ENCODE peak calls at places on chromosomes 4 and X, in eight cellular contexts. One of them, this sample, is unnamed.
A peak's percentile ranks its signal among the peaks of the same experiment; 100 is the strongest.

GRCh38 chr4:135186002-135186401 is 984.4 kb upstream of the PABPC4L start:
- DNase-seq in tibial artery: no peak
- DNase-seq in spleen: no peak
- DNase-seq in GM23248: no peak
- DNase-seq in fibroblast of lung: no peak
- DNase-seq in upper lobe of right lung: no peak
- DNase-seq in SK-N-SH: no peak
- DNase-seq in cardiac muscle cell: no peak
- DNase-seq in this sample: no peak

GRCh38 chr4:172142331-172142738 is 329.1 kb downstream of the GALNTL6 start:
- DNase-seq in SK-N-SH: no peak
- DNase-seq in upper lobe of right lung: no peak
- DNase-seq in cardiac muscle cell: no peak
- DNase-seq in spleen: no peak
- DNase-seq in tibial artery: no peak
- DNase-seq in GM23248: peak; percentile 63
- DNase-seq in fibroblast of lung: peak; percentile 26
- DNase-seq in this sample: no peak

GRCh38 chr4:6337331-6337935 is 67.8 kb downstream of the WFS1 start:
- DNase-seq in spleen: peak; percentile 67
- DNase-seq in tibial artery: no peak
- DNase-seq in GM23248: no peak
- DNase-seq in fibroblast of lung: no peak
- DNase-seq in upper lobe of right lung: no peak
- DNase-seq in cardiac muscle cell: no peak
- DNase-seq in SK-N-SH: no peak
- DNase-seq in this sample: no peak

GRCh38 chr4:77095101-77095826 is 19.5 kb upstream of the CCNI start:
- DNase-seq in upper lobe of right lung: peak; percentile 83
- DNase-seq in tibial artery: peak; percentile 85
- DNase-seq in spleen: peak; percentile 93
- DNase-seq in fibroblast of lung: peak; percentile 63
- DNase-seq in cardiac muscle cell: peak; percentile 81
- DNase-seq in SK-N-SH: peak; percentile 71
- DNase-seq in GM23248: peak; percentile 80
- DNase-seq in this sample: peak; percentile 90

GRCh38 chrX:26373829-26374228 is 157.9 kb downstream of the MAGEB5 start:
- DNase-seq in GM23248: no peak
- DNase-seq in upper lobe of right lung: no peak
- DNase-seq in tibial artery: no peak
- DNase-seq in cardiac muscle cell: no peak
- DNase-seq in spleen: no peak
- DNase-seq in SK-N-SH: no peak
- DNase-seq in fibroblast of lung: no peak
- DNase-seq in this sample: no peak

GRCh38 chrX:22202251-22202650 is 70.5 kb upstream of the CBLL2 start:
- DNase-seq in cardiac muscle cell: no peak
- DNase-seq in upper lobe of right lung: no peak
- DNase-seq in spleen: no peak
- DNase-seq in tibial artery: no peak
- DNase-seq in GM23248: no peak
- DNase-seq in SK-N-SH: no peak
- DNase-seq in fibroblast of lung: no peak
- DNase-seq in this sample: no peak

GRCh38 chrX:75273483-75273882 is 402 bp upstream of the UPRT start:
- DNase-seq in upper lobe of right lung: no peak
- DNase-seq in cardiac muscle cell: no peak
- DNase-seq in GM23248: no peak
- DNase-seq in SK-N-SH: no peak
- DNase-seq in tibial artery: no peak
- DNase-seq in fibroblast of lung: no peak
- DNase-seq in spleen: no peak
- DNase-seq in this sample: no peak

GRCh38 chr4:2685541-2685940 is 70.6 kb downstream of the TNIP2 start:
- DNase-seq in upper lobe of right lung: no peak
- DNase-seq in SK-N-SH: no peak
- DNase-seq in fibroblast of lung: peak; percentile 35
- DNase-seq in spleen: no peak
- DNase-seq in tibial artery: no peak
- DNase-seq in GM23248: peak; percentile 75
- DNase-seq in cardiac muscle cell: no peak
- DNase-seq in this sample: no peak

GRCh38 chrX:42176790-42177189 is 253.4 kb upstream of the CASK start:
- DNase-seq in fibroblast of lung: no peak
- DNase-seq in spleen: no peak
- DNase-seq in SK-N-SH: no peak
- DNase-seq in upper lobe of right lung: no peak
- DNase-seq in GM23248: no peak
- DNase-seq in cardiac muscle cell: no peak
- DNase-seq in tibial artery: no peak
- DNase-seq in this sample: no peak

GRCh38 chrX:40205471-40205870 is 107.7 kb upstream of the BCOR start:
- DNase-seq in cardiac muscle cell: no peak
- DNase-seq in GM23248: no peak
- DNase-seq in upper lobe of right lung: no peak
- DNase-seq in tibial artery: no peak
- DNase-seq in spleen: no peak
- DNase-seq in SK-N-SH: no peak
- DNase-seq in fibroblast of lung: no peak
- DNase-seq in this sample: no peak

GRCh38 chr4:153887217-153887616 is 98.3 kb upstream of the SFRP2 start:
- DNase-seq in SK-N-SH: no peak
- DNase-seq in GM23248: no peak
- DNase-seq in tibial artery: no peak
- DNase-seq in cardiac muscle cell: no peak
- DNase-seq in fibroblast of lung: no peak
- DNase-seq in upper lobe of right lung: no peak
- DNase-seq in spleen: no peak
- DNase-seq in this sample: no peak

GRCh38 chr4:151658959-151659593 is 101.7 kb downstream of the GATB start:
- DNase-seq in GM23248: peak; percentile 83
- DNase-seq in SK-N-SH: no peak
- DNase-seq in upper lobe of right lung: no peak
- DNase-seq in fibroblast of lung: peak; percentile 34
- DNase-seq in tibial artery: no peak
- DNase-seq in spleen: no peak
- DNase-seq in cardiac muscle cell: no peak
- DNase-seq in this sample: no peak

GRCh38 chrX:11085305-11085704 is 25.8 kb upstream of the HCCS start:
- DNase-seq in fibroblast of lung: no peak
- DNase-seq in upper lobe of right lung: no peak
- DNase-seq in spleen: no peak
- DNase-seq in tibial artery: no peak
- DNase-seq in cardiac muscle cell: peak; percentile 64
- DNase-seq in GM23248: no peak
- DNase-seq in SK-N-SH: no peak
- DNase-seq in this sample: no peak

GRCh38 chrX:119015407-119016242 is 41.2 kb downstream of the LONRF3 start:
- DNase-seq in tibial artery: peak; percentile 53
- DNase-seq in spleen: no peak
- DNase-seq in upper lobe of right lung: peak; percentile 67
- DNase-seq in fibroblast of lung: peak; percentile 70
- DNase-seq in GM23248: peak; percentile 87
- DNase-seq in SK-N-SH: no peak
- DNase-seq in cardiac muscle cell: no peak
- DNase-seq in this sample: peak; percentile 26

GRCh38 chr4:15131551-15131950 is 129.3 kb downstream of the CPEB2 start:
- DNase-seq in upper lobe of right lung: no peak
- DNase-seq in spleen: no peak
- DNase-seq in SK-N-SH: no peak
- DNase-seq in GM23248: no peak
- DNase-seq in cardiac muscle cell: no peak
- DNase-seq in tibial artery: peak; percentile 23
- DNase-seq in fibroblast of lung: no peak
- DNase-seq in this sample: no peak

GRCh38 chr4:27289704-27290103 is 429.1 kb downstream of the STIM2 start:
- DNase-seq in upper lobe of right lung: no peak
- DNase-seq in tibial artery: no peak
- DNase-seq in cardiac muscle cell: no peak
- DNase-seq in fibroblast of lung: no peak
- DNase-seq in GM23248: no peak
- DNase-seq in SK-N-SH: no peak
- DNase-seq in spleen: no peak
- DNase-seq in this sample: no peak

GRCh38 chr4:16588170-16588569 is 310.3 kb downstream of the LDB2 start:
- DNase-seq in cardiac muscle cell: no peak
- DNase-seq in spleen: no peak
- DNase-seq in GM23248: no peak
- DNase-seq in fibroblast of lung: no peak
- DNase-seq in tibial artery: no peak
- DNase-seq in SK-N-SH: no peak
- DNase-seq in upper lobe of right lung: no peak
- DNase-seq in this sample: no peak

GRCh38 chrX:63809158-63809557 is 24.1 kb upstream of the ARHGEF9 start:
- DNase-seq in tibial artery: no peak
- DNase-seq in GM23248: no peak
- DNase-seq in upper lobe of right lung: no peak
- DNase-seq in SK-N-SH: no peak
- DNase-seq in cardiac muscle cell: no peak
- DNase-seq in spleen: no peak
- DNase-seq in fibroblast of lung: no peak
- DNase-seq in this sample: no peak

GRCh38 chr4:148006025-148006424 is 274.1 kb downstream of the ARHGAP10 start:
- DNase-seq in cardiac muscle cell: no peak
- DNase-seq in fibroblast of lung: no peak
- DNase-seq in SK-N-SH: no peak
- DNase-seq in tibial artery: no peak
- DNase-seq in upper lobe of right lung: no peak
- DNase-seq in GM23248: no peak
- DNase-seq in spleen: no peak
- DNase-seq in this sample: no peak

GRCh38 chr4:148004228-148004813 is 272.4 kb downstream of the ARHGAP10 start:
- DNase-seq in GM23248: no peak
- DNase-seq in upper lobe of right lung: no peak
- DNase-seq in SK-N-SH: no peak
- DNase-seq in cardiac muscle cell: no peak
- DNase-seq in spleen: no peak
- DNase-seq in fibroblast of lung: no peak
- DNase-seq in tibial artery: peak; percentile 54
- DNase-seq in this sample: no peak

GRCh38 chr4:148007303-148007702 is 275.4 kb downstream of the ARHGAP10 start:
- DNase-seq in spleen: no peak
- DNase-seq in cardiac muscle cell: no peak
- DNase-seq in upper lobe of right lung: no peak
- DNase-seq in GM23248: peak; percentile 96
- DNase-seq in fibroblast of lung: peak; percentile 98
- DNase-seq in SK-N-SH: no peak
- DNase-seq in tibial artery: no peak
- DNase-seq in this sample: no peak

GRCh38 chr4:148007789-148008188 is 275.9 kb downstream of the ARHGAP10 start:
- DNase-seq in SK-N-SH: no peak
- DNase-seq in tibial artery: no peak
- DNase-seq in cardiac muscle cell: no peak
- DNase-seq in GM23248: no peak
- DNase-seq in upper lobe of right lung: no peak
- DNase-seq in spleen: no peak
- DNase-seq in fibroblast of lung: no peak
- DNase-seq in this sample: no peak
- H3K27ac ChIP-seq in SK-N-SH: peak overlapping the region; percentile 64
- H3K27ac ChIP-seq in tibial artery: no peak overlapping the region
- H3K27ac ChIP-seq in cardiac muscle cell: no peak overlapping the region
- H3K27ac ChIP-seq in GM23248: peak overlapping the region; percentile 65
- H3K27ac ChIP-seq in upper lobe of right lung: no peak overlapping the region
- H3K27ac ChIP-seq in spleen: peak overlapping the region; percentile 26
- H3K27ac ChIP-seq in fibroblast of lung: peak overlapping the region; percentile 43
- H3K27ac ChIP-seq in this sample: no peak overlapping the region

GRCh38 chr4:173223743-173224142 is 55.1 kb downstream of the GALNT7 start:
- DNase-seq in upper lobe of right lung: no peak
- DNase-seq in fibroblast of lung: no peak
- DNase-seq in tibial artery: no peak
- DNase-seq in cardiac muscle cell: no peak
- DNase-seq in SK-N-SH: no peak
- DNase-seq in GM23248: no peak
- DNase-seq in spleen: no peak
- DNase-seq in this sample: no peak

GRCh38 chr4:173231916-173232315 is 63.3 kb downstream of the GALNT7 start:
- DNase-seq in SK-N-SH: no peak
- DNase-seq in fibroblast of lung: peak; percentile 40
- DNase-seq in spleen: no peak
- DNase-seq in tibial artery: no peak
- DNase-seq in GM23248: peak; percentile 9
- DNase-seq in cardiac muscle cell: no peak
- DNase-seq in upper lobe of right lung: no peak
- DNase-seq in this sample: no peak

GRCh38 chr4:173226401-173226888 is 57.8 kb downstream of the GALNT7 start:
- DNase-seq in SK-N-SH: no peak
- DNase-seq in cardiac muscle cell: no peak
- DNase-seq in GM23248: no peak
- DNase-seq in upper lobe of right lung: no peak
- DNase-seq in spleen: no peak
- DNase-seq in tibial artery: no peak
- DNase-seq in fibroblast of lung: no peak
- DNase-seq in this sample: no peak

GRCh38 chr4:173230077-173230476 is 61.5 kb downstream of the GALNT7 start:
- DNase-seq in fibroblast of lung: no peak
- DNase-seq in spleen: no peak
- DNase-seq in GM23248: no peak
- DNase-seq in upper lobe of right lung: no peak
- DNase-seq in SK-N-SH: no peak
- DNase-seq in cardiac muscle cell: no peak
- DNase-seq in tibial artery: no peak
- DNase-seq in this sample: no peak

DNA sequence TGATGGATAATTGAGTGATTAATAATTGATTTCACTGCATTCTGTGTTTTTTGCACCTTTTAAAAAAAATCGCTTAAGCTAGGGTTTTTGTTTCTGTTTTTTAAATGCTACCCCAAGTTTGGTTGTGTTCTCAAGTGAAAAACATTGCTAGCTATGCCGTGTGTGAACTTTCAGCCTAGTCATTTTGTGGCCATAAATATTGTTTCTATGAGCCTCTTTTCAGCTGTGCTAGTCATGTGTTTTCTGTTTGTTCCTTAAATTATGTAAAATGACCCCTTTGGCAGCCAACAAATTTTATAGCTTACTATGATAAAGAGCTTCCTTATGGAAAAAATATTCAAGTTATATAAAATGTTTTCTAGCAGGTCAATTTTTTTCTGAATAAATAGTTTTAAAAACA is 59.1 kb downstream of the GALNT7 start:
- DNase-seq in spleen: no peak
- DNase-seq in tibial artery: no peak
- DNase-seq in upper lobe of right lung: no peak
- DNase-seq in fibroblast of lung: no peak
- DNase-seq in cardiac muscle cell: no peak
- DNase-seq in SK-N-SH: no peak
- DNase-seq in GM23248: no peak
- DNase-seq in this sample: no peak
- H3K4me3 ChIP-seq in spleen: no peak overlapping the region
- H3K4me3 ChIP-seq in tibial artery: no peak overlapping the region
- H3K4me3 ChIP-seq in upper lobe of right lung: no peak overlapping the region
- H3K4me3 ChIP-seq in fibroblast of lung: no peak overlapping the region
- H3K4me3 ChIP-seq in cardiac muscle cell: no peak overlapping the region
- H3K4me3 ChIP-seq in SK-N-SH: no peak overlapping the region
- H3K4me3 ChIP-seq in GM23248: no peak overlapping the region
- H3K4me3 ChIP-seq in this sample: no peak overlapping the region

GRCh38 chr4:7374571-7374970 is 60.2 kb downstream of the PSAPL1 start:
- DNase-seq in GM23248: no peak
- DNase-seq in SK-N-SH: no peak
- DNase-seq in cardiac muscle cell: no peak
- DNase-seq in fibroblast of lung: no peak
- DNase-seq in upper lobe of right lung: no peak
- DNase-seq in tibial artery: no peak
- DNase-seq in spleen: no peak
- DNase-seq in this sample: no peak
- H3K4me1 ChIP-seq in GM23248: no peaks in the 10 kb centered on the region
- H3K4me1 ChIP-seq in SK-N-SH: peaks cover 5% of the 10 kb centered on the region
- H3K4me1 ChIP-seq in cardiac muscle cell: no peaks in the 10 kb centered on the region
- H3K4me1 ChIP-seq in fibroblast of lung: no peaks in the 10 kb centered on the region
- H3K4me1 ChIP-seq in upper lobe of right lung: no peaks in the 10 kb centered on the region
- H3K4me1 ChIP-seq in tibial artery: no peaks in the 10 kb centered on the region
- H3K4me1 ChIP-seq in spleen: no peaks in the 10 kb centered on the region
- H3K4me1 ChIP-seq in this sample: no peaks in the 10 kb centered on the region

GRCh38 chr4:98293089-98293887 is 32.1 kb downstream of the RAP1GDS1 start:
- DNase-seq in tibial artery: no peak
- DNase-seq in spleen: no peak
- DNase-seq in GM23248: no peak
- DNase-seq in cardiac muscle cell: no peak
- DNase-seq in SK-N-SH: no peak
- DNase-seq in fibroblast of lung: no peak
- DNase-seq in upper lobe of right lung: no peak
- DNase-seq in this sample: no peak
- H3K27ac ChIP-seq in tibial artery: no peak overlapping the region
- H3K27ac ChIP-seq in spleen: no peak overlapping the region
- H3K27ac ChIP-seq in GM23248: peak overlapping the region; percentile 22
- H3K27ac ChIP-seq in cardiac muscle cell: peak overlapping the region; percentile 16
- H3K27ac ChIP-seq in SK-N-SH: peak overlapping the region; percentile 1
- H3K27ac ChIP-seq in fibroblast of lung: no peak overlapping the region
- H3K27ac ChIP-seq in upper lobe of right lung: no peak overlapping the region
- H3K27ac ChIP-seq in this sample: no peak overlapping the region

This sample was measured in ascending aorta.